ENCODE peak calls at places on chromosomes 12 and 14, in six cellular contexts. B is sigmoid colon, K is Panc1, X is K562, C is transverse colon, H is stomach. D is an unnamed sample. For H3K4me1, the result is how much of the 10 kb centered on the place peaks cover.

GRCh38 chr14:77059276-77059934 is 30.9 kb upstream of the IRF2BPL start:
- DNase-seq in X (peak), B (no peak), C (no peak), H (peak), K (no peak), D (no peak)

GRCh38 chr14:68249534-68250517 is 430.2 kb downstream of the RAD51B start:
- DNase-seq in C (no peak), K (no peak), H (no peak), X (no peak), B (no peak), D (no peak)

GRCh38 chr12:65335021-65335714 is 56.7 kb downstream of the MSRB3 start:
- DNase-seq in H (no peak), B (peak), C (no peak), X (no peak), K (no peak), D (no peak)

GRCh38 chr12:121223283-121223946 is 13.5 kb downstream of the P2RX4 start:
- DNase-seq in C (peak), X (no peak), B (no peak), H (peak), K (no peak), D (no peak)

GRCh38 chr14:92626041-92626440 is 112.5 kb downstream of the RIN3 start:
- DNase-seq in B (no peak), K (no peak), H (no peak), C (no peak), X (no peak), D (no peak)

GRCh38 chr14:61102549-61103466 is 121.8 kb downstream of the SLC38A6 start:
- DNase-seq in B (no peak), H (peak), K (no peak), X (no peak), C (no peak), D (no peak)

GRCh38 chr12:124508323-124509096 is 58.9 kb downstream of the NCOR2 start:
- DNase-seq in H (no peak), B (peak), K (no peak), C (no peak), X (peak), D (no peak)

GRCh38 chr12:114269153-114269552 is 136.8 kb downstream of the TBX5 start:
- DNase-seq in H (no peak), X (no peak), B (no peak), C (no peak), K (no peak), D (no peak)

GRCh38 chr14:104693482-104694431 is 4.3 kb downstream of the INF2 start:
- DNase-seq in K (no peak), C (no peak), B (no peak), H (peak), X (no peak), D (no peak)

GRCh38 chr14:104695660-104696000 is 6.2 kb downstream of the INF2 start:
- DNase-seq in K (no peak), H (no peak), B (no peak), X (no peak), C (no peak), D (no peak)

GRCh38 chr14:104694475-104694950 is 5.1 kb downstream of the INF2 start:
- DNase-seq in C (no peak), B (no peak), K (no peak), H (no peak), X (no peak), D (no peak)

GRCh38 chr14:104696671-104697316 is 7.4 kb downstream of the INF2 start:
- DNase-seq in K (no peak), X (no peak), C (no peak), H (no peak), B (no peak), D (no peak)

GRCh38 chr14:104694991-104695659 is 5.7 kb downstream of the INF2 start:
- DNase-seq in K (no peak), C (peak), H (peak), B (no peak), X (no peak), D (no peak)
- H3K4me3 ChIP-seq in K (peak), C (no peak), H (peak), B (peak), X (no peak), D (no peak)

GRCh38 chr14:71414631-71415403 is 507.6 kb downstream of the PCNX1 start:
- DNase-seq in X (no peak), H (no peak), K (no peak), B (no peak), C (no peak), D (no peak)
- H3K4me1 ChIP-seq in X (under half), H (under half), K (under half), B (under half), C (under half), D (under half)

GRCh38 chr12:25764892-25765291 is 193.6 kb upstream of the RASSF8 start:
- DNase-seq in K (no peak), C (no peak), B (no peak), H (no peak), X (no peak), D (no peak)
- TF ChIP-seq POLR2AphosphoS5 in K (no peak), C (no peak), B (no peak), H (no peak), X (no peak), D (no peak)

DNA sequence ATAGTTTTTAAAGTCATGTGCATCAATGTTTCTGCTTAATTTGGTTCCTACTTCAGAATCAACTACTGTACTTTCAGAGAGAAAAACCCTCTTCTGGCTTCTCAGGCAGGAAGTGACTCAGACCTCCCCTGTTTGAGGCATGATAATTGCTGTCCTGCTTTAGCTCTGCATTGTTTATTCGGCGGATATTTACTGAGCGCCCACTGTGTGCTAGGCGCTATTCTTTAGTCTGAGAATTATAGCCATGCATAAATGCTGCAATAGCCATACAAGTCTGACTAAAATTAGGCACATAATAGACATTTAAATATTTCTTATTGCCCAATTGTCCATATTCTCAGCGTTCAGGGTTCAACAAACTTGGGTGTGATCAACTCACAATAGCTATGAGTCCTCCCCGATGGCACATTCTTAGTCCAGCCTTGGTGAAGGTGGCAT is 6.1 kb upstream of the AMIGO2 start:
- DNase-seq in B (no peak), K (no peak), X (no peak), C (peak), H (no peak), D (no peak)
- H3K4me3 ChIP-seq in B (no peak), K (peak), X (no peak), C (no peak), H (no peak), D (no peak)